ENCODE peak calls at places on chromosomes 13 and 19, in nine cellular contexts. One of them, this sample, is unnamed.

GRCh38 chr13:56558698-56559320 is 581.9 kb upstream of the PRR20A start:
- DNase-seq in kidney: no peak
- DNase-seq in brain microvascular endothelial cell: no peak
- DNase-seq in neural crest cell: no peak
- DNase-seq in Calu3: no peak
- DNase-seq in OCI-M1: no peak
- DNase-seq in stimulated activated CD4-positive, alpha-beta T cell treated with anti-CD3 and anti-CD28 coated beads, Interleukin-2, amount 100 ng/mL, for 48 hours: no peak
- DNase-seq in SW 1271: no peak
- DNase-seq in brain pericyte: no peak
- DNase-seq in this sample: no peak

GRCh38 chr19:4641132-4641531 is 1.8 kb downstream of the TNFAIP8L1 start:
- DNase-seq in kidney: peak
- DNase-seq in brain microvascular endothelial cell: no peak
- DNase-seq in neural crest cell: no peak
- DNase-seq in Calu3: no peak
- DNase-seq in OCI-M1: no peak
- DNase-seq in stimulated activated CD4-positive, alpha-beta T cell treated with anti-CD3 and anti-CD28 coated beads, Interleukin-2, amount 100 ng/mL, for 48 hours: no peak
- DNase-seq in SW 1271: no peak
- DNase-seq in brain pericyte: no peak
- DNase-seq in this sample: no peak

GRCh38 chr19:1980782-1981181 is 34.7 kb downstream of the BTBD2 start:
- DNase-seq in kidney: peak
- DNase-seq in brain microvascular endothelial cell: no peak
- DNase-seq in neural crest cell: no peak
- DNase-seq in Calu3: no peak
- DNase-seq in OCI-M1: no peak
- DNase-seq in stimulated activated CD4-positive, alpha-beta T cell treated with anti-CD3 and anti-CD28 coated beads, Interleukin-2, amount 100 ng/mL, for 48 hours: no peak
- DNase-seq in SW 1271: no peak
- DNase-seq in brain pericyte: no peak
- DNase-seq in this sample: no peak

GRCh38 chr13:90258129-90258528 is 1089.4 kb upstream of the MIR17HG start:
- DNase-seq in kidney: no peak
- DNase-seq in brain microvascular endothelial cell: no peak
- DNase-seq in neural crest cell: no peak
- DNase-seq in Calu3: no peak
- DNase-seq in OCI-M1: no peak
- DNase-seq in stimulated activated CD4-positive, alpha-beta T cell treated with anti-CD3 and anti-CD28 coated beads, Interleukin-2, amount 100 ng/mL, for 48 hours: no peak
- DNase-seq in SW 1271: no peak
- DNase-seq in brain pericyte: no peak
- DNase-seq in this sample: no peak

GRCh38 chr19:44876930-44877530 is 14.0 kb upstream of the TOMM40 start:
- DNase-seq in kidney: no peak
- DNase-seq in brain microvascular endothelial cell: no peak
- DNase-seq in neural crest cell: no peak
- DNase-seq in Calu3: no peak
- DNase-seq in OCI-M1: no peak
- DNase-seq in stimulated activated CD4-positive, alpha-beta T cell treated with anti-CD3 and anti-CD28 coated beads, Interleukin-2, amount 100 ng/mL, for 48 hours: no peak
- DNase-seq in SW 1271: no peak
- DNase-seq in brain pericyte: no peak
- DNase-seq in this sample: no peak

GRCh38 chr19:947707-948533 is 22.1 kb downstream of the ARID3A start:
- DNase-seq in kidney: peak
- DNase-seq in brain microvascular endothelial cell: no peak
- DNase-seq in neural crest cell: no peak
- DNase-seq in Calu3: no peak
- DNase-seq in OCI-M1: no peak
- DNase-seq in stimulated activated CD4-positive, alpha-beta T cell treated with anti-CD3 and anti-CD28 coated beads, Interleukin-2, amount 100 ng/mL, for 48 hours: no peak
- DNase-seq in SW 1271: no peak
- DNase-seq in brain pericyte: no peak
- DNase-seq in this sample: peak

GRCh38 chr13:109569938-109570711 is 216.3 kb downstream of the IRS2 start:
- DNase-seq in kidney: no peak
- DNase-seq in brain microvascular endothelial cell: no peak
- DNase-seq in neural crest cell: no peak
- DNase-seq in Calu3: no peak
- DNase-seq in OCI-M1: peak
- DNase-seq in stimulated activated CD4-positive, alpha-beta T cell treated with anti-CD3 and anti-CD28 coated beads, Interleukin-2, amount 100 ng/mL, for 48 hours: peak
- DNase-seq in SW 1271: no peak
- DNase-seq in brain pericyte: no peak
- DNase-seq in this sample: peak

GRCh38 chr19:50554212-50554611 is 14.0 kb downstream of the LRRC4B start:
- DNase-seq in kidney: peak
- DNase-seq in brain microvascular endothelial cell: no peak
- DNase-seq in neural crest cell: no peak
- DNase-seq in Calu3: no peak
- DNase-seq in OCI-M1: no peak
- DNase-seq in stimulated activated CD4-positive, alpha-beta T cell treated with anti-CD3 and anti-CD28 coated beads, Interleukin-2, amount 100 ng/mL, for 48 hours: no peak
- DNase-seq in SW 1271: no peak
- DNase-seq in brain pericyte: no peak
- DNase-seq in this sample: no peak

GRCh38 chr19:47467914-47468313 is 3.8 kb downstream of the SLC8A2 start:
- DNase-seq in kidney: peak
- DNase-seq in brain microvascular endothelial cell: no peak
- DNase-seq in neural crest cell: no peak
- DNase-seq in Calu3: no peak
- DNase-seq in OCI-M1: no peak
- DNase-seq in stimulated activated CD4-positive, alpha-beta T cell treated with anti-CD3 and anti-CD28 coated beads, Interleukin-2, amount 100 ng/mL, for 48 hours: no peak
- DNase-seq in SW 1271: no peak
- DNase-seq in brain pericyte: no peak
- DNase-seq in this sample: no peak

GRCh38 chr13:21435710-21436151 is 23.4 kb downstream of the ZDHHC20 start:
- DNase-seq in kidney: peak
- DNase-seq in brain microvascular endothelial cell: peak
- DNase-seq in neural crest cell: no peak
- DNase-seq in Calu3: peak
- DNase-seq in OCI-M1: peak
- DNase-seq in stimulated activated CD4-positive, alpha-beta T cell treated with anti-CD3 and anti-CD28 coated beads, Interleukin-2, amount 100 ng/mL, for 48 hours: peak
- DNase-seq in SW 1271: peak
- DNase-seq in brain pericyte: peak
- DNase-seq in this sample: peak

GRCh38 chr13:108302279-108302678 is 32.8 kb downstream of the TNFSF13B start:
- DNase-seq in kidney: no peak
- DNase-seq in brain microvascular endothelial cell: no peak
- DNase-seq in neural crest cell: no peak
- DNase-seq in Calu3: no peak
- DNase-seq in OCI-M1: no peak
- DNase-seq in stimulated activated CD4-positive, alpha-beta T cell treated with anti-CD3 and anti-CD28 coated beads, Interleukin-2, amount 100 ng/mL, for 48 hours: no peak
- DNase-seq in SW 1271: no peak
- DNase-seq in brain pericyte: no peak
- DNase-seq in this sample: no peak

GRCh38 chr13:52933547-52934167 is 85.2 kb upstream of the PCDH8 start:
- DNase-seq in kidney: no peak
- DNase-seq in brain microvascular endothelial cell: no peak
- DNase-seq in neural crest cell: no peak
- DNase-seq in Calu3: no peak
- DNase-seq in OCI-M1: no peak
- DNase-seq in stimulated activated CD4-positive, alpha-beta T cell treated with anti-CD3 and anti-CD28 coated beads, Interleukin-2, amount 100 ng/mL, for 48 hours: no peak
- DNase-seq in SW 1271: no peak
- DNase-seq in brain pericyte: no peak
- DNase-seq in this sample: no peak

GRCh38 chr19:1355258-1355973 is 28.3 kb upstream of the NDUFS7 start:
- DNase-seq in kidney: no peak
- DNase-seq in brain microvascular endothelial cell: no peak
- DNase-seq in neural crest cell: no peak
- DNase-seq in Calu3: no peak
- DNase-seq in OCI-M1: peak
- DNase-seq in stimulated activated CD4-positive, alpha-beta T cell treated with anti-CD3 and anti-CD28 coated beads, Interleukin-2, amount 100 ng/mL, for 48 hours: no peak
- DNase-seq in SW 1271: no peak
- DNase-seq in brain pericyte: no peak
- DNase-seq in this sample: peak

GRCh38 chr13:48595330-48596127 is 58.2 kb upstream of the CYSLTR2 start:
- DNase-seq in kidney: no peak
- DNase-seq in brain microvascular endothelial cell: peak
- DNase-seq in neural crest cell: no peak
- DNase-seq in Calu3: peak
- DNase-seq in OCI-M1: peak
- DNase-seq in stimulated activated CD4-positive, alpha-beta T cell treated with anti-CD3 and anti-CD28 coated beads, Interleukin-2, amount 100 ng/mL, for 48 hours: peak
- DNase-seq in SW 1271: peak
- DNase-seq in brain pericyte: no peak
- DNase-seq in this sample: peak

GRCh38 chr19:38743394-38744297 is 628 bp downstream of the CAPN12 start:
- DNase-seq in kidney: peak
- DNase-seq in brain microvascular endothelial cell: no peak
- DNase-seq in neural crest cell: no peak
- DNase-seq in Calu3: no peak
- DNase-seq in OCI-M1: no peak
- DNase-seq in stimulated activated CD4-positive, alpha-beta T cell treated with anti-CD3 and anti-CD28 coated beads, Interleukin-2, amount 100 ng/mL, for 48 hours: no peak
- DNase-seq in SW 1271: no peak
- DNase-seq in brain pericyte: no peak
- DNase-seq in this sample: no peak

GRCh38 chr13:52695856-52696255 is 43.2 kb downstream of the SUGT1 start:
- DNase-seq in kidney: no peak
- DNase-seq in brain microvascular endothelial cell: peak
- DNase-seq in neural crest cell: no peak
- DNase-seq in Calu3: no peak
- DNase-seq in OCI-M1: peak
- DNase-seq in stimulated activated CD4-positive, alpha-beta T cell treated with anti-CD3 and anti-CD28 coated beads, Interleukin-2, amount 100 ng/mL, for 48 hours: peak
- DNase-seq in SW 1271: no peak
- DNase-seq in brain pericyte: no peak
- DNase-seq in this sample: peak

GRCh38 chr13:44748439-44748838 is 172.3 kb upstream of the TSC22D1 start:
- DNase-seq in kidney: no peak
- DNase-seq in brain microvascular endothelial cell: no peak
- DNase-seq in neural crest cell: no peak
- DNase-seq in Calu3: no peak
- DNase-seq in OCI-M1: no peak
- DNase-seq in stimulated activated CD4-positive, alpha-beta T cell treated with anti-CD3 and anti-CD28 coated beads, Interleukin-2, amount 100 ng/mL, for 48 hours: no peak
- DNase-seq in SW 1271: no peak
- DNase-seq in brain pericyte: no peak
- DNase-seq in this sample: no peak

GRCh38 chr19:13788991-13789390 is 6.3 kb upstream of the ZSWIM4 start:
- DNase-seq in kidney: no peak
- DNase-seq in brain microvascular endothelial cell: peak
- DNase-seq in neural crest cell: no peak
- DNase-seq in Calu3: no peak
- DNase-seq in OCI-M1: peak
- DNase-seq in stimulated activated CD4-positive, alpha-beta T cell treated with anti-CD3 and anti-CD28 coated beads, Interleukin-2, amount 100 ng/mL, for 48 hours: no peak
- DNase-seq in SW 1271: no peak
- DNase-seq in brain pericyte: no peak
- DNase-seq in this sample: peak

GRCh38 chr13:80338781-80339577 is 1.9 kb downstream of the SPRY2 start:
- DNase-seq in kidney: peak
- DNase-seq in brain microvascular endothelial cell: peak
- DNase-seq in neural crest cell: peak
- DNase-seq in Calu3: peak
- DNase-seq in OCI-M1: peak
- DNase-seq in stimulated activated CD4-positive, alpha-beta T cell treated with anti-CD3 and anti-CD28 coated beads, Interleukin-2, amount 100 ng/mL, for 48 hours: no peak
- DNase-seq in SW 1271: peak
- DNase-seq in brain pericyte: no peak
- DNase-seq in this sample: peak

GRCh38 chr13:28492527-28493367 is 2.2 kb downstream of the FLT1 start:
- DNase-seq in kidney: no peak
- DNase-seq in brain microvascular endothelial cell: no peak
- DNase-seq in neural crest cell: no peak
- DNase-seq in Calu3: no peak
- DNase-seq in OCI-M1: no peak
- DNase-seq in stimulated activated CD4-positive, alpha-beta T cell treated with anti-CD3 and anti-CD28 coated beads, Interleukin-2, amount 100 ng/mL, for 48 hours: peak
- DNase-seq in SW 1271: no peak
- DNase-seq in brain pericyte: no peak
- DNase-seq in this sample: peak

GRCh38 chr13:98221234-98221633 is 44.2 kb upstream of the RNF113B start:
- DNase-seq in kidney: no peak
- DNase-seq in brain microvascular endothelial cell: no peak
- DNase-seq in neural crest cell: no peak
- DNase-seq in Calu3: no peak
- DNase-seq in OCI-M1: no peak
- DNase-seq in stimulated activated CD4-positive, alpha-beta T cell treated with anti-CD3 and anti-CD28 coated beads, Interleukin-2, amount 100 ng/mL, for 48 hours: no peak
- DNase-seq in SW 1271: no peak
- DNase-seq in brain pericyte: no peak
- DNase-seq in this sample: no peak

GRCh38 chr13:102097708-102098107 is 304.1 kb downstream of the FGF14 start:
- DNase-seq in kidney: no peak
- DNase-seq in brain microvascular endothelial cell: no peak
- DNase-seq in neural crest cell: no peak
- DNase-seq in Calu3: no peak
- DNase-seq in OCI-M1: no peak
- DNase-seq in stimulated activated CD4-positive, alpha-beta T cell treated with anti-CD3 and anti-CD28 coated beads, Interleukin-2, amount 100 ng/mL, for 48 hours: no peak
- DNase-seq in SW 1271: no peak
- DNase-seq in brain pericyte: no peak
- DNase-seq in this sample: no peak

GRCh38 chr19:12838182-12838890 is at the start of gene MAST1:
- DNase-seq in kidney: no peak
- DNase-seq in brain microvascular endothelial cell: no peak
- DNase-seq in neural crest cell: peak
- DNase-seq in Calu3: peak
- DNase-seq in OCI-M1: peak
- DNase-seq in stimulated activated CD4-positive, alpha-beta T cell treated with anti-CD3 and anti-CD28 coated beads, Interleukin-2, amount 100 ng/mL, for 48 hours: peak
- DNase-seq in SW 1271: no peak
- DNase-seq in brain pericyte: no peak
- DNase-seq in this sample: peak

GRCh38 chr13:112466132-112467025 is 90.2 kb downstream of the SPACA7 start:
- DNase-seq in kidney: peak
- DNase-seq in brain microvascular endothelial cell: no peak
- DNase-seq in neural crest cell: no peak
- DNase-seq in Calu3: no peak
- DNase-seq in OCI-M1: no peak
- DNase-seq in stimulated activated CD4-positive, alpha-beta T cell treated with anti-CD3 and anti-CD28 coated beads, Interleukin-2, amount 100 ng/mL, for 48 hours: no peak
- DNase-seq in SW 1271: no peak
- DNase-seq in brain pericyte: no peak
- DNase-seq in this sample: no peak

GRCh38 chr19:44580366-44580895 is 32.9 kb upstream of the IGSF23 start:
- DNase-seq in kidney: no peak
- DNase-seq in brain microvascular endothelial cell: no peak
- DNase-seq in neural crest cell: no peak
- DNase-seq in Calu3: no peak
- DNase-seq in OCI-M1: no peak
- DNase-seq in stimulated activated CD4-positive, alpha-beta T cell treated with anti-CD3 and anti-CD28 coated beads, Interleukin-2, amount 100 ng/mL, for 48 hours: no peak
- DNase-seq in SW 1271: no peak
- DNase-seq in brain pericyte: no peak
- DNase-seq in this sample: no peak

GRCh38 chr13:75666646-75667351 is 30.7 kb downstream of the LMO7 start:
- DNase-seq in kidney: no peak
- DNase-seq in brain microvascular endothelial cell: peak
- DNase-seq in neural crest cell: no peak
- DNase-seq in Calu3: no peak
- DNase-seq in OCI-M1: no peak
- DNase-seq in stimulated activated CD4-positive, alpha-beta T cell treated with anti-CD3 and anti-CD28 coated beads, Interleukin-2, amount 100 ng/mL, for 48 hours: no peak
- DNase-seq in SW 1271: no peak
- DNase-seq in brain pericyte: no peak
- DNase-seq in this sample: no peak

GRCh38 chr13:47397739-47398138 is 500.9 kb upstream of the HTR2A start:
- DNase-seq in kidney: no peak
- DNase-seq in brain microvascular endothelial cell: peak
- DNase-seq in neural crest cell: no peak
- DNase-seq in Calu3: peak
- DNase-seq in OCI-M1: peak
- DNase-seq in stimulated activated CD4-positive, alpha-beta T cell treated with anti-CD3 and anti-CD28 coated beads, Interleukin-2, amount 100 ng/mL, for 48 hours: no peak
- DNase-seq in SW 1271: no peak
- DNase-seq in brain pericyte: no peak
- DNase-seq in this sample: no peak

GRCh38 chr19:17376935-17377600 is at the start of gene PLVAP:
- DNase-seq in kidney: peak
- DNase-seq in brain microvascular endothelial cell: no peak
- DNase-seq in neural crest cell: no peak
- DNase-seq in Calu3: no peak
- DNase-seq in OCI-M1: peak
- DNase-seq in stimulated activated CD4-positive, alpha-beta T cell treated with anti-CD3 and anti-CD28 coated beads, Interleukin-2, amount 100 ng/mL, for 48 hours: no peak
- DNase-seq in SW 1271: no peak
- DNase-seq in brain pericyte: no peak
- DNase-seq in this sample: peak

GRCh38 chr19:12293771-12294307 is 844 bp downstream of the ZNF44 start:
- DNase-seq in kidney: peak
- DNase-seq in brain microvascular endothelial cell: peak
- DNase-seq in neural crest cell: peak
- DNase-seq in Calu3: peak
- DNase-seq in OCI-M1: peak
- DNase-seq in stimulated activated CD4-positive, alpha-beta T cell treated with anti-CD3 and anti-CD28 coated beads, Interleukin-2, amount 100 ng/mL, for 48 hours: peak
- DNase-seq in SW 1271: peak
- DNase-seq in brain pericyte: no peak
- DNase-seq in this sample: peak

GRCh38 chr13:31200636-31200970 is 828 bp downstream of the B3GLCT start:
- DNase-seq in kidney: peak
- DNase-seq in brain microvascular endothelial cell: peak
- DNase-seq in neural crest cell: peak
- DNase-seq in Calu3: peak
- DNase-seq in OCI-M1: peak
- DNase-seq in stimulated activated CD4-positive, alpha-beta T cell treated with anti-CD3 and anti-CD28 coated beads, Interleukin-2, amount 100 ng/mL, for 48 hours: peak
- DNase-seq in SW 1271: peak
- DNase-seq in brain pericyte: no peak
- DNase-seq in this sample: peak

GRCh38 chr13:50685491-50685890 is 158.0 kb downstream of the DLEU7 start:
- DNase-seq in kidney: no peak
- DNase-seq in brain microvascular endothelial cell: peak
- DNase-seq in neural crest cell: no peak
- DNase-seq in Calu3: peak
- DNase-seq in OCI-M1: peak
- DNase-seq in stimulated activated CD4-positive, alpha-beta T cell treated with anti-CD3 and anti-CD28 coated beads, Interleukin-2, amount 100 ng/mL, for 48 hours: no peak
- DNase-seq in SW 1271: no peak
- DNase-seq in brain pericyte: no peak
- DNase-seq in this sample: no peak